ENCODE peak calls at places on chromosomes 6 and 20, in seven cellular contexts. W is CD4-positive, alpha-beta T cell; J is globus pallidus; O is Panc1; Z is ELR; B is sigmoid colon; G is OCI-LY7. D is an unnamed sample.

GRCh38 chr6:55543633-55544309 is 35.2 kb downstream of the HMGCLL1 start:
- DNase-seq in G (no peak), O (no peak), J (no peak), B (no peak), Z (peak), W (no peak), D (no peak)

GRCh38 chr20:7610681-7611080 is 329.6 kb downstream of the HAO1 start:
- DNase-seq in W (no peak), O (no peak), Z (no peak), G (no peak), B (no peak), J (no peak), D (no peak)

GRCh38 chr20:51678041-51678697 is 90.0 kb downstream of the ATP9A start:
- DNase-seq in Z (no peak), G (no peak), J (peak), O (no peak), W (no peak), B (no peak), D (no peak)

GRCh38 chr20:41030536-41031242 is 2.1 kb downstream of the TOP1 start:
- DNase-seq in O (no peak), G (no peak), J (no peak), W (no peak), B (no peak), Z (peak), D (peak)

GRCh38 chr6:101195581-101195980 is 197.9 kb upstream of the GRIK2 start:
- DNase-seq in Z (peak), O (no peak), B (no peak), J (no peak), G (no peak), W (no peak), D (no peak)

GRCh38 chr20:38152175-38153010 is 12.7 kb downstream of the TGM2 start:
- DNase-seq in O (no peak), W (no peak), Z (peak), B (peak), G (peak), J (no peak), D (peak)

GRCh38 chr6:44646355-44646754 is 258.8 kb downstream of the CDC5L start:
- DNase-seq in B (no peak), O (no peak), W (no peak), Z (peak), J (no peak), G (no peak), D (no peak)

GRCh38 chr6:137157601-137158000 is 15.8 kb downstream of the IL22RA2 start:
- DNase-seq in O (no peak), W (no peak), J (no peak), Z (no peak), G (no peak), B (no peak), D (no peak)

GRCh38 chr6:132365319-132365907 is 35.9 kb downstream of the MOXD1 start:
- DNase-seq in O (no peak), Z (no peak), W (no peak), G (no peak), J (peak), B (peak), D (no peak)

GRCh38 chr20:1369970-1370369 is 22.9 kb downstream of the FKBP1A start:
- DNase-seq in J (no peak), Z (no peak), G (no peak), O (no peak), B (no peak), W (no peak), D (no peak)

GRCh38 chr6:146980900-146981329 is 223.3 kb upstream of the STXBP5 start:
- DNase-seq in G (no peak), Z (no peak), W (no peak), B (no peak), O (no peak), J (no peak), D (no peak)

GRCh38 chr6:6362051-6362450 is 41.6 kb upstream of the F13A1 start:
- DNase-seq in B (no peak), Z (no peak), G (peak), W (no peak), J (no peak), O (no peak), D (no peak)

GRCh38 chr20:32285621-32286334 is 8.3 kb downstream of the KIF3B start:
- DNase-seq in W (peak), B (no peak), Z (peak), G (peak), J (no peak), O (no peak), D (no peak)